ENCODE peak calls at places on chromosomes 12 and 14, in seven cellular contexts. One of them, this sample, is unnamed.

GRCh38 chr12:19278407-19278806 is 148.9 kb downstream of the PLEKHA5 start:
- DNase-seq in neuronal stem cell: no peak
- DNase-seq in trophoblast cell: no peak
- DNase-seq in IMR-90: no peak
- DNase-seq in H1: no peak
- DNase-seq in mesenchymal stem cell: no peak
- DNase-seq in mesendoderm: no peak
- DNase-seq in this sample: no peak

GRCh38 chr14:88233915-88234314 is 89.2 kb downstream of the KCNK10 start:
- DNase-seq in IMR-90: no peak
- DNase-seq in mesenchymal stem cell: no peak
- DNase-seq in H1: no peak
- DNase-seq in neuronal stem cell: no peak
- DNase-seq in mesendoderm: peak
- DNase-seq in trophoblast cell: peak
- DNase-seq in this sample: peak

GRCh38 chr14:71686677-71687076 is 245.6 kb upstream of the RGS6 start:
- DNase-seq in trophoblast cell: no peak
- DNase-seq in mesenchymal stem cell: peak
- DNase-seq in neuronal stem cell: no peak
- DNase-seq in mesendoderm: no peak
- DNase-seq in H1: no peak
- DNase-seq in IMR-90: peak
- DNase-seq in this sample: no peak

GRCh38 chr12:48956279-48957140 is 777 bp downstream of the ARF3 start:
- DNase-seq in trophoblast cell: peak
- DNase-seq in H1: peak
- DNase-seq in mesenchymal stem cell: peak
- DNase-seq in IMR-90: peak
- DNase-seq in neuronal stem cell: peak
- DNase-seq in mesendoderm: peak
- DNase-seq in this sample: peak

GRCh38 chr12:83573676-83574075 is 887.0 kb downstream of the TMTC2 start:
- DNase-seq in H1: no peak
- DNase-seq in trophoblast cell: peak
- DNase-seq in IMR-90: no peak
- DNase-seq in mesenchymal stem cell: peak
- DNase-seq in mesendoderm: peak
- DNase-seq in neuronal stem cell: no peak
- DNase-seq in this sample: no peak

GRCh38 chr12:52632656-52633055 is 14.3 kb upstream of the KRT73 start:
- DNase-seq in mesendoderm: no peak
- DNase-seq in trophoblast cell: no peak
- DNase-seq in H1: no peak
- DNase-seq in neuronal stem cell: no peak
- DNase-seq in mesenchymal stem cell: no peak
- DNase-seq in IMR-90: no peak
- DNase-seq in this sample: peak

GRCh38 chr12:116125981-116126566 is 151.4 kb downstream of the MED13L start:
- DNase-seq in IMR-90: no peak
- DNase-seq in mesenchymal stem cell: no peak
- DNase-seq in neuronal stem cell: no peak
- DNase-seq in trophoblast cell: peak
- DNase-seq in H1: no peak
- DNase-seq in mesendoderm: no peak
- DNase-seq in this sample: no peak

GRCh38 chr12:47190905-47191304 is 111.1 kb upstream of the AMIGO2 start:
- DNase-seq in mesendoderm: no peak
- DNase-seq in H1: no peak
- DNase-seq in trophoblast cell: no peak
- DNase-seq in neuronal stem cell: no peak
- DNase-seq in mesenchymal stem cell: no peak
- DNase-seq in IMR-90: no peak
- DNase-seq in this sample: no peak

GRCh38 chr14:25003537-25003936 is 46.4 kb downstream of the STXBP6 start:
- DNase-seq in H1: no peak
- DNase-seq in mesendoderm: no peak
- DNase-seq in trophoblast cell: no peak
- DNase-seq in mesenchymal stem cell: peak
- DNase-seq in neuronal stem cell: no peak
- DNase-seq in IMR-90: peak
- DNase-seq in this sample: no peak

GRCh38 chr12:102876883-102877282 is 40.2 kb downstream of the PAH start:
- DNase-seq in mesendoderm: peak
- DNase-seq in neuronal stem cell: no peak
- DNase-seq in mesenchymal stem cell: no peak
- DNase-seq in IMR-90: no peak
- DNase-seq in trophoblast cell: peak
- DNase-seq in H1: peak
- DNase-seq in this sample: peak

GRCh38 chr14:92650581-92651105 is 97.8 kb downstream of the LGMN start:
- DNase-seq in mesenchymal stem cell: no peak
- DNase-seq in mesendoderm: no peak
- DNase-seq in H1: no peak
- DNase-seq in neuronal stem cell: no peak
- DNase-seq in IMR-90: no peak
- DNase-seq in trophoblast cell: no peak
- DNase-seq in this sample: no peak

GRCh38 chr14:96091149-96091693 is 52.1 kb downstream of the C14orf132 start:
- DNase-seq in neuronal stem cell: no peak
- DNase-seq in mesenchymal stem cell: no peak
- DNase-seq in IMR-90: no peak
- DNase-seq in H1: no peak
- DNase-seq in trophoblast cell: no peak
- DNase-seq in mesendoderm: no peak
- DNase-seq in this sample: no peak

GRCh38 chr12:55932546-55932919 is 1.6 kb downstream of the DGKA start:
- DNase-seq in mesenchymal stem cell: peak
- DNase-seq in neuronal stem cell: no peak
- DNase-seq in H1: no peak
- DNase-seq in trophoblast cell: no peak
- DNase-seq in mesendoderm: no peak
- DNase-seq in IMR-90: peak
- DNase-seq in this sample: no peak

GRCh38 chr14:97299661-97300060 is 502.5 kb downstream of the VRK1 start:
- DNase-seq in H1: no peak
- DNase-seq in mesendoderm: peak
- DNase-seq in mesenchymal stem cell: no peak
- DNase-seq in trophoblast cell: no peak
- DNase-seq in neuronal stem cell: no peak
- DNase-seq in IMR-90: no peak
- DNase-seq in this sample: peak

GRCh38 chr14:39419272-39419671 is 13.0 kb downstream of the FBXO33 start:
- DNase-seq in mesendoderm: no peak
- DNase-seq in trophoblast cell: no peak
- DNase-seq in neuronal stem cell: no peak
- DNase-seq in IMR-90: no peak
- DNase-seq in mesenchymal stem cell: no peak
- DNase-seq in H1: no peak
- DNase-seq in this sample: no peak

GRCh38 chr12:12776261-12776660 is 9.2 kb upstream of the APOLD1 start:
- DNase-seq in mesendoderm: peak
- DNase-seq in IMR-90: peak
- DNase-seq in mesenchymal stem cell: no peak
- DNase-seq in H1: no peak
- DNase-seq in neuronal stem cell: no peak
- DNase-seq in trophoblast cell: no peak
- DNase-seq in this sample: no peak

GRCh38 chr12:42767998-42768397 is 178.5 kb upstream of the PRICKLE1 start:
- DNase-seq in mesendoderm: no peak
- DNase-seq in IMR-90: no peak
- DNase-seq in mesenchymal stem cell: no peak
- DNase-seq in neuronal stem cell: no peak
- DNase-seq in H1: no peak
- DNase-seq in trophoblast cell: no peak
- DNase-seq in this sample: no peak

DNA sequence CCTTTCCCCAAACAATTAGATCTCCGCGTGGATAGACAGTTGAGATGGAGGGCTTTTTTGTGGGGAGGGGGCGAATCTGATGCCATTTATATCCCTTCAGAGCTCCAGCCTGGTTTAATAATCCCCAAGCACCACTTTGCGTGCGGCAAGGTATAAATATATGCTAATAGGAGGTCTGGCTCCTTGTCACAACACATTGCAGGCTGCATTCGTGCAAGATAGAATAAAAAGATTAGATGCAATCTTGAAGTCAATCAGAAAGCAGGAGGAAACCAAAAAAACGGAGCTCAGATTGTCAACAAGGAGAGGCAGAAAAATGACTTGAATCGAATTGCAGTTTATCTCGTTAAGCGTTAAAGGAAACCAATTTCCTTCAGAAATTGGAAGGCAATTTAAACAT is 248.7 kb downstream of the SPTSSA start:
- DNase-seq in IMR-90: no peak
- DNase-seq in H1: no peak
- DNase-seq in trophoblast cell: peak
- DNase-seq in neuronal stem cell: no peak
- DNase-seq in mesendoderm: no peak
- DNase-seq in mesenchymal stem cell: no peak
- DNase-seq in this sample: no peak
- H2BK120ac ChIP-seq in IMR-90: no peak
- H2BK120ac ChIP-seq in H1: no peak
- H2BK120ac ChIP-seq in trophoblast cell: no peak
- H2BK120ac ChIP-seq in neuronal stem cell: no peak
- H2BK120ac ChIP-seq in mesendoderm: no peak
- H2BK120ac ChIP-seq in mesenchymal stem cell: no peak
- H2BK120ac ChIP-seq in this sample: no peak

GRCh38 chr14:99447739-99448138 is 32.9 kb downstream of the SETD3 start:
- DNase-seq in trophoblast cell: peak
- DNase-seq in neuronal stem cell: no peak
- DNase-seq in mesendoderm: no peak
- DNase-seq in mesenchymal stem cell: no peak
- DNase-seq in IMR-90: no peak
- DNase-seq in H1: no peak
- DNase-seq in this sample: no peak
- H2BK120ac ChIP-seq in trophoblast cell: no peak
- H2BK120ac ChIP-seq in neuronal stem cell: no peak
- H2BK120ac ChIP-seq in mesendoderm: no peak
- H2BK120ac ChIP-seq in mesenchymal stem cell: no peak
- H2BK120ac ChIP-seq in IMR-90: no peak
- H2BK120ac ChIP-seq in H1: no peak
- H2BK120ac ChIP-seq in this sample: no peak

DNA sequence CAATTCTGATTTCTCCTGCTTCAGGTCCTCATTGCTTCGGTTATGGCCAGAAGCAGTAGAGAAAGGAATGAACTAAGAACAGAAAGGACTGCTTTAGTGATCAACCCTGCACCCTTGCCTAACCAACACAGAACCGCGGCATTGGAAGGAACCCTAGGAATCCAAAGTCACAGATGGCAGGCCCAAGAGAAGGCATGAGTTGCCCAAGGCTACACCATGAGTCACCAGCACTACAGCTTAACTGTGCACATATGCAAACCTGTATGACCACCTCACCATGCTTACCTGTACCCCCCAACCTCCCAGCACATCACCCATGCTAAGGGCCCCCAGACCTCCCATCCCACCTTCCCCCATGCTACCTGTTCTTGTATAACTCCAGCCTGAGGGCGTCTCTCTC is 25.9 kb upstream of the BLTP3B start:
- DNase-seq in mesendoderm: no peak
- DNase-seq in H1: no peak
- DNase-seq in neuronal stem cell: no peak
- DNase-seq in IMR-90: no peak
- DNase-seq in mesenchymal stem cell: no peak
- DNase-seq in trophoblast cell: peak
- DNase-seq in this sample: no peak
- H2BK120ac ChIP-seq in mesendoderm: no peak
- H2BK120ac ChIP-seq in H1: no peak
- H2BK120ac ChIP-seq in neuronal stem cell: no peak
- H2BK120ac ChIP-seq in IMR-90: no peak
- H2BK120ac ChIP-seq in mesenchymal stem cell: no peak
- H2BK120ac ChIP-seq in trophoblast cell: no peak
- H2BK120ac ChIP-seq in this sample: no peak

GRCh38 chr14:54258382-54258781 is 138.4 kb upstream of the CDKN3 start:
- DNase-seq in mesendoderm: peak
- DNase-seq in H1: no peak
- DNase-seq in mesenchymal stem cell: no peak
- DNase-seq in IMR-90: no peak
- DNase-seq in neuronal stem cell: no peak
- DNase-seq in trophoblast cell: no peak
- DNase-seq in this sample: no peak
- H2BK120ac ChIP-seq in mesendoderm: no peak
- H2BK120ac ChIP-seq in H1: no peak
- H2BK120ac ChIP-seq in mesenchymal stem cell: no peak
- H2BK120ac ChIP-seq in IMR-90: no peak
- H2BK120ac ChIP-seq in neuronal stem cell: no peak
- H2BK120ac ChIP-seq in trophoblast cell: no peak
- H2BK120ac ChIP-seq in this sample: no peak

GRCh38 chr12:20917269-20917668 is 106.8 kb downstream of the SLCO1B3 start:
- DNase-seq in mesenchymal stem cell: no peak
- DNase-seq in mesendoderm: no peak
- DNase-seq in H1: no peak
- DNase-seq in trophoblast cell: no peak
- DNase-seq in neuronal stem cell: no peak
- DNase-seq in IMR-90: no peak
- DNase-seq in this sample: no peak
- H2BK120ac ChIP-seq in mesenchymal stem cell: no peak
- H2BK120ac ChIP-seq in mesendoderm: no peak
- H2BK120ac ChIP-seq in H1: no peak
- H2BK120ac ChIP-seq in trophoblast cell: no peak
- H2BK120ac ChIP-seq in neuronal stem cell: no peak
- H2BK120ac ChIP-seq in IMR-90: no peak
- H2BK120ac ChIP-seq in this sample: no peak

GRCh38 chr12:45343269-45344051 is 127.6 kb downstream of the ANO6 start:
- DNase-seq in IMR-90: peak
- DNase-seq in mesenchymal stem cell: peak
- DNase-seq in trophoblast cell: peak
- DNase-seq in neuronal stem cell: no peak
- DNase-seq in H1: no peak
- DNase-seq in mesendoderm: peak
- DNase-seq in this sample: no peak
- H2BK120ac ChIP-seq in IMR-90: no peak
- H2BK120ac ChIP-seq in mesenchymal stem cell: no peak
- H2BK120ac ChIP-seq in trophoblast cell: peak
- H2BK120ac ChIP-seq in neuronal stem cell: no peak
- H2BK120ac ChIP-seq in H1: no peak
- H2BK120ac ChIP-seq in mesendoderm: no peak
- H2BK120ac ChIP-seq in this sample: no peak

DNA sequence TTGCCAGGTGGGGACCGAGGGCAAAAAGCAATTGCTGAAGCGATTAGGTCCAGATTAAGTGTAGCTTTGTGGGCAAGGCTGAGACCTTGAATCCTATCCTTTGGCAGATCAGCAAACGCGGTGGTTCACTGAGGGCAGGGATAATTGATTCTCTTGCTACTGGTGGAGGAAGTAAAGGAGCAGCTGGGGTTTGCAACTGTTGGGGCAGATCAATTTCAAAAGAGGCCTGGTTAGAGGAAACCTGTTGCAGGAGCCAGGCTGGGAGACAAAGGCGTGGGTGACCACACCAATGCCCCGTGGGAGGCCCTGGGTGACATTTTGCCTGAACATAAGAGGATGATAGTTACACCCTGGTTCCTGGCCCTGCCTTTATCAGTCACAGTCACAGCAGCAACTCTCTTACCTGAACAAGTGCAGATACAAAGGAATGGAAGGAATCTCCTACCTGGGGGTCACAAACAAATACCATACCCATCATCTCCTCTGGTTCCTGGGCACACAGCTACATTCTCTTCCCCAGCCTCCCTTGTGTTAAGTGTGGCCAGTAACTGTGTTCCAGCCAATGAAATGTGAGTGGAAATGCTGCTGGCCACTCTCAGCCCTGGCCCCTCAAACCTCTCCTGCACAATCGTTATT is 43.3 kb upstream of the RASSF3 start:
- DNase-seq in neuronal stem cell: no peak
- DNase-seq in mesenchymal stem cell: no peak
- DNase-seq in H1: peak
- DNase-seq in IMR-90: no peak
- DNase-seq in mesendoderm: peak
- DNase-seq in trophoblast cell: no peak
- DNase-seq in this sample: no peak
- H2BK120ac ChIP-seq in neuronal stem cell: no peak
- H2BK120ac ChIP-seq in mesenchymal stem cell: no peak
- H2BK120ac ChIP-seq in H1: no peak
- H2BK120ac ChIP-seq in IMR-90: peak
- H2BK120ac ChIP-seq in mesendoderm: no peak
- H2BK120ac ChIP-seq in trophoblast cell: no peak
- H2BK120ac ChIP-seq in this sample: no peak

This sample was measured in H9.